ENCODE peak calls at places on chromosomes 12 and 14, in seven cellular contexts. H is GM12878, Z is HCT116, A is HepG2, B is SK-N-SH, V is K562, O is H1. F is an unnamed sample.

GRCh38 chr14:92339426-92339825 is 16.5 kb downstream of the SLC24A4 start:
- DNase-seq in H (no peak), Z (no peak), A (no peak), B (no peak), V (no peak), O (no peak), F (no peak)

GRCh38 chr14:85487215-85487614 is 42.7 kb upstream of the FLRT2 start:
- DNase-seq in H (no peak), Z (no peak), A (no peak), B (no peak), V (no peak), O (no peak), F (no peak)

GRCh38 chr14:35384386-35385041 is 20.0 kb downstream of the NFKBIA start:
- DNase-seq in H (no peak), Z (no peak), A (peak; percentile 68), B (no peak), V (no peak), O (no peak), F (no peak)

GRCh38 chr12:123150804-123151678 is at the start of gene PITPNM2:
- DNase-seq in H (no peak), Z (no peak), A (no peak), B (peak; percentile 90), V (peak; percentile 84), O (no peak), F (peak; percentile 90)

GRCh38 chr14:90556666-90557450 is 160.0 kb downstream of the CALM1 start:
- DNase-seq in H (no peak), Z (no peak), A (peak; percentile 14), B (no peak), V (peak; percentile 87), O (no peak), F (no peak)

GRCh38 chr14:51176819-51177218 is 63.2 kb upstream of the TMX1 start:
- DNase-seq in H (no peak), Z (no peak), A (no peak), B (no peak), V (no peak), O (no peak), F (no peak)

GRCh38 chr14:85529803-85530574 is at the start of gene FLRT2:
- DNase-seq in H (no peak), Z (no peak), A (no peak), B (no peak), V (no peak), O (no peak), F (no peak)

GRCh38 chr12:6074979-6075585 is 49.4 kb downstream of the VWF start:
- DNase-seq in H (no peak), Z (no peak), A (no peak), B (no peak), V (no peak), O (no peak), F (no peak)

GRCh38 chr12:131604146-131604844 is 106.6 kb upstream of the SFSWAP start:
- DNase-seq in H (no peak), Z (no peak), A (no peak), B (no peak), V (no peak), O (no peak), F (no peak)

GRCh38 chr14:97280526-97280925 is 483.3 kb downstream of the VRK1 start:
- DNase-seq in H (no peak), Z (no peak), A (no peak), B (no peak), V (no peak), O (no peak), F (no peak)

GRCh38 chr14:49653508-49653907 is 18.5 kb upstream of the DNAAF2 start:
- DNase-seq in H (no peak), Z (no peak), A (no peak), B (no peak), V (no peak), O (no peak), F (no peak)

GRCh38 chr14:101120636-101121398 is 217.3 kb upstream of the RTL1 start:
- DNase-seq in H (no peak), Z (no peak), A (no peak), B (peak; percentile 27), V (no peak), O (no peak), F (no peak)

GRCh38 chr14:53310412-53310811 is 157.3 kb upstream of the DDHD1 start:
- DNase-seq in H (no peak), Z (no peak), A (no peak), B (no peak), V (no peak), O (no peak), F (no peak)

GRCh38 chr12:91651728-91652127 is 469.1 kb upstream of the DCN start:
- DNase-seq in H (no peak), Z (no peak), A (no peak), B (no peak), V (no peak), O (no peak), F (no peak)

DNA sequence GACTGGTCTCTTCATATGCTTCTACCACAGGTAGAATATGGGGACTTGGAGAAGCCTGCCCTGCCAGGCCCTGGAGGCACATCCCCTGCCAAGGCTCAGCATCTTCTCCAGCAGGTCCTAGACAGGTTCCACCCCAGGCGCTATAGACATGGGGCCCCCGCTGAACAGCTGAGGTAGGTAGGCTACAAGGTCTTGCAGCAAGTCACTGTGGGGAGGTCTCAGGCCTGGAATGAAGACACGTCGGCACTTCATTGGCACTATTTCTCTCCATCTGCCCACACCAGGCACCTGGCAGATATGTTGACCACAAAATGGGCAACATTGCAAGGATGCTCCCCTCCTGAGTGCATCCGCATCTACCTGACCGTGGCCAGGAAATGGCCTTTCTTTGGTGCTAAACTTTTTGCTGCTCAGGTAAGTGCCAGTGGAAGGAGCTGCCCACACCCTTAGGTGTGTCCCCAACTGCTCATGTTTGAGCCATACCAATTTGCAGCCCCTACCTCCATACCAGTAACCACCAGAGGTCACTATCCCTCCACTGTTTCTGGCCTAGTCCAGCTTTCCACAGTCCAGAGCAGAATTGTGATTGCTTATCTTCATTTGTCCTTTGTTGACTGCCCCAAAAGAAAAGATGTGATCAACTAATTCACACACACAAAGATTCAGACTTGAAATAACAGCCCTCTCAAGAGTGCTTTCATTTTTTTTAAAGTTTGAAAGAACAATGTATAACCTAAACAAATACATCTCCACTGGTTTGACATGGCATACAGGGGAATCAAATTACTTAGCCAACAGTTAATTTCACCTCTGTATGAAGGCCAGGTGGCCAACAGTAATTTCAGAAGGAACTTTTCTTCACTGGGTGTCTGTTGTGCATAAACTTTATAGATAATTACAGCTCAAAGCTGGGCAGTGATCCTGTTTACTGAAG is 16.1 kb downstream of the PIGH start:
- DNase-seq in H (no peak), Z (peak; percentile 47), A (peak; percentile 58), B (peak; percentile 80), V (peak; percentile 72), O (no peak), F (peak; percentile 77)
- TF ChIP-seq JUND in H (no peak), Z (no peak), A (no peak), B (no peak), V (no peak), O (no peak), F (no peak)

GRCh38 chr14:37034410-37035285 is 137.8 kb downstream of the SLC25A21 start:
- DNase-seq in H (no peak), Z (no peak), A (no peak), B (no peak), V (no peak), O (no peak), F (no peak)
- TF ChIP-seq JUND in H (no peak), Z (no peak), A (no peak), B (no peak), V (no peak), O (no peak), F (no peak)

GRCh38 chr12:72570601-72571000 is 298.4 kb downstream of the TRHDE start:
- DNase-seq in H (no peak), Z (peak; percentile 3), A (peak; percentile 30), B (peak; percentile 4), V (no peak), O (no peak), F (peak; percentile 75)

GRCh38 chr12:72578327-72578726 is 306.2 kb downstream of the TRHDE start:
- DNase-seq in H (no peak), Z (no peak), A (no peak), B (no peak), V (no peak), O (no peak), F (no peak)

DNA sequence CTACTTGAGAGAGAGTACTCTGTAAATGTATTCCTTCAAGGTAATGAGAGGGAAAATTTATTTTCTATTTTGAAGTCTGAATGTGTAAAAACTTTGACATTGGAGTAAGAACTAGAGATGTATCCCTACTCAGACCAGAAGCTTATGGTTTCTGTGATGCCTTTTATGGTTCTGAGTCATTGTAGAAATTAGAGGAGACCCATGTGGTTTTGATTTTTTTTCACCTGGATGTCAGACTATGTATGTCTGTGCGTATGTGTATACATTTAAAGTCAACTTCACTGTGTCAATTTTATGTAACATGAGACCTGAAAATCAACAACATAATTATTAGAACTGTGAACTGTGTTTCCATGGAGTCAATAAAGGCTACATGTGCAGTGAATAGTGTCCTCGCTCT is 302.0 kb downstream of the TRHDE start:
- DNase-seq in H (no peak), Z (no peak), A (no peak), B (no peak), V (no peak), O (no peak), F (no peak)
- TF ChIP-seq JUND in H (no peak), Z (no peak), A (no peak), B (no peak), V (no peak), O (no peak), F (no peak)

GRCh38 chr12:124722871-124723270 is 140.8 kb downstream of the SCARB1 start:
- DNase-seq in H (no peak), Z (no peak), A (no peak), B (no peak), V (no peak), O (no peak), F (no peak)

GRCh38 chr12:124721501-124722154 is 142.0 kb downstream of the SCARB1 start:
- DNase-seq in H (no peak), Z (no peak), A (no peak), B (no peak), V (no peak), O (no peak), F (no peak)

GRCh38 chr12:124718458-124718857 is 145.2 kb downstream of the SCARB1 start:
- DNase-seq in H (no peak), Z (no peak), A (no peak), B (no peak), V (no peak), O (no peak), F (no peak)

GRCh38 chr12:124720019-124720686 is 143.5 kb downstream of the SCARB1 start:
- DNase-seq in H (no peak), Z (no peak), A (no peak), B (no peak), V (no peak), O (no peak), F (no peak)

DNA sequence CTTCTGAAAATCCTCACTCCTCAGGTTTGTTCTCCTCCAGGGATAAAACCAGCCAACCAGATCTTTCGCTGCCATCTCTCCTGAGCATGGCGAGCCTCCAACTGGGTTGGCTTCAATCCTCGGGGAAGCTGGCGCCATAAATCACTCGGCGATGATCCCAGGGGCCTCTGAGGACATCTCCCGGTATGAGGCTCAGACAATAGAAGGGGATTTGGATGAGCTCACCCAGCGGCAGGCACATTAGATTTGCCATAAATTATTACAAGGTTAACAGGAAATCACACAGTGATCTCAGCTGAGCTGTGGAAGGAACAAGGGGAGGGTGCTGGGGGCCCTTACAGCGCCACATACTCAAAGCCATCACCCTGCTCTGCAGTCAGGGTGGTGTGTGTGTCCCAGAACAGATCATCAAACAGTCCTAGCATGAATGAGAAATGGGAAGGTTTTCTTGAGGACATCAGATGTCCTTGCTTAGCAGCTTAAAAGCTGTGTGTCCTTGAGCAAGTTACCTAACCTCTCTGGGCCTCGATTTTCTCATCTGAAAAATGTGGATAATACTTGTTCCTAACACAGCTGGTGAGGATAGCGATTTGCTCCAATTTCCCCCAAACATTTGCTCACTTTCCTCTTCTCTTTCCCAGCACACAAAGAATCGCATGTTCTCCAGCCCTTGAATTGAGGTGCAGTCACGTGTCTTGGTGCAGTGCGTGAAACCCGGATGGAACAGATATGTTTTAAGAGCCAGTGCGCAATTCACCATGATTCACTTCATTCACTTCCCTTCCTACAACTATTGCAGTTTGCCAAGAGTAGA is 142.8 kb downstream of the SCARB1 start:
- DNase-seq in H (no peak), Z (no peak), A (no peak), B (peak; percentile 83), V (no peak), O (no peak), F (no peak)
- TF ChIP-seq JUND in H (no peak), Z (no peak), A (no peak), B (peak; percentile 74), V (no peak), O (no peak), F (no peak)